ENCODE peak calls at places on chromosomes 16 and 17, in four cellular contexts. X, C, M and E are unnamed samples.

GRCh38 chr17:1711804-1712203 is 1.6 kb upstream of the TLCD2 start:
- DNase-seq in X (no peak), C (no peak), M (no peak), E (no peak)

GRCh38 chr17:47072881-47073280 is 93.8 kb upstream of the RPRML start:
- DNase-seq in X (no peak), C (no peak), M (no peak), E (no peak)

GRCh38 chr17:835263-835662 is 53.1 kb downstream of the MRM3 start:
- DNase-seq in X (no peak), C (no peak), M (no peak), E (no peak)

GRCh38 chr17:60641126-60641525 is 36.5 kb upstream of the BCAS3 start:
- DNase-seq in X (no peak), C (no peak), M (no peak), E (no peak)

GRCh38 chr16:11582157-11582814 is 4.4 kb downstream of the LITAF start:
- DNase-seq in X (no peak), C (no peak), M (no peak), E (no peak)

GRCh38 chr17:50556803-50557202 is 3.7 kb upstream of the CACNA1G start:
- DNase-seq in X (no peak), C (peak), M (no peak), E (peak)

GRCh38 chr17:34633760-34634159 is 54.4 kb downstream of the TMEM132E start:
- DNase-seq in X (no peak), C (no peak), M (no peak), E (no peak)

GRCh38 chr17:79298801-79299200 is 224.2 kb downstream of the ENGASE start:
- DNase-seq in X (no peak), C (no peak), M (no peak), E (no peak)

GRCh38 chr17:3511841-3512511 is 36.2 kb downstream of the ASPA start:
- DNase-seq in X (no peak), C (no peak), M (no peak), E (no peak)

GRCh38 chr16:51149721-51150158 is 1.3 kb downstream of the SALL1 start:
- DNase-seq in X (no peak), C (no peak), M (no peak), E (no peak)

GRCh38 chr16:2691491-2692248 is 9.3 kb downstream of the KCTD5 start:
- DNase-seq in X (peak), C (peak), M (peak), E (peak)

GRCh38 chr16:86306811-86307517 is 203.4 kb upstream of the FOXF1 start:
- DNase-seq in X (no peak), C (no peak), M (no peak), E (no peak)

GRCh38 chr16:51267676-51268075 is 116.6 kb upstream of the SALL1 start:
- DNase-seq in X (no peak), C (no peak), M (no peak), E (no peak)

GRCh38 chr17:2018716-2019490 is 6.2 kb downstream of the RTN4RL1 start:
- DNase-seq in X (no peak), C (no peak), M (no peak), E (no peak)

GRCh38 chr16:47037396-47037745 is 63.9 kb upstream of the DNAJA2 start:
- DNase-seq in X (peak), C (peak), M (peak), E (peak)

GRCh38 chr17:51371732-51372151 is 111.4 kb downstream of the UTP18 start:
- DNase-seq in X (no peak), C (no peak), M (peak), E (no peak)

GRCh38 chr17:56681561-56682266 is 88.2 kb downstream of the NOG start:
- DNase-seq in X (no peak), C (no peak), M (no peak), E (no peak)

GRCh38 chr17:78268191-78268874 is 36.9 kb downstream of the TMEM235 start:
- DNase-seq in X (peak), C (no peak), M (no peak), E (no peak)

GRCh38 chr17:58335061-58335731 is 6.6 kb upstream of the TSPOAP1 start:
- DNase-seq in X (peak), C (no peak), M (peak), E (no peak)

GRCh38 chr17:48123111-48123510 is 15.5 kb downstream of the SNX11 start:
- DNase-seq in X (no peak), C (no peak), M (no peak), E (no peak)

GRCh38 chr17:76417499-76418143 is 33.2 kb downstream of the SPHK1 start:
- DNase-seq in X (no peak), C (no peak), M (no peak), E (no peak)

GRCh38 chr17:38721802-38722201 is 8.3 kb upstream of the CISD3 start:
- DNase-seq in X (no peak), C (no peak), M (no peak), E (no peak)

GRCh38 chr16:57277586-57277985 is 6.9 kb downstream of the PLLP start:
- DNase-seq in X (peak), C (no peak), M (no peak), E (no peak)

GRCh38 chr17:28475151-28475900 is 1.9 kb downstream of the SLC13A2 start:
- DNase-seq in X (no peak), C (no peak), M (no peak), E (no peak)

GRCh38 chr16:76345093-76345735 is 68.0 kb downstream of the CNTNAP4 start:
- DNase-seq in X (no peak), C (no peak), M (peak), E (no peak)

GRCh38 chr17:16129844-16130243 is 85.5 kb downstream of the NCOR1 start:
- DNase-seq in X (no peak), C (no peak), M (no peak), E (no peak)

GRCh38 chr16:12257926-12258561 is 281.5 kb downstream of the SNX29 start:
- DNase-seq in X (no peak), C (no peak), M (no peak), E (no peak)

GRCh38 chr17:56742601-56743000 is 91.1 kb downstream of the C17orf67 start:
- DNase-seq in X (no peak), C (no peak), M (no peak), E (no peak)

GRCh38 chr16:74451951-74452758 is 30.9 kb upstream of the CLEC18B start:
- DNase-seq in X (no peak), C (no peak), M (no peak), E (no peak)

GRCh38 chr17:4901648-4902344 is 1.1 kb downstream of the CHRNE start:
- DNase-seq in X (peak), C (peak), M (no peak), E (no peak)

GRCh38 chr17:59756236-59756818 is 48.9 kb downstream of the VMP1 start:
- DNase-seq in X (no peak), C (no peak), M (no peak), E (no peak)

GRCh38 chr17:17774009-17774881 is 62.5 kb downstream of the SREBF1 start:
- DNase-seq in X (peak), C (no peak), M (peak), E (peak)

GRCh38 chr17:82936768-82937171 is 96.9 kb upstream of the ZNF750 start:
- DNase-seq in X (peak), C (peak), M (no peak), E (peak)

GRCh38 chr17:45814622-45815606 is 29.8 kb upstream of the SPPL2C start:
- DNase-seq in X (no peak), C (peak), M (no peak), E (no peak)

GRCh38 chr17:30449480-30449879 is 27.7 kb upstream of the GOSR1 start:
- DNase-seq in X (no peak), C (no peak), M (peak), E (no peak)

GRCh38 chr16:87839542-87840461 is 29.5 kb downstream of the SLC7A5 start:
- DNase-seq in X (no peak), C (no peak), M (no peak), E (no peak)
- H3K27ac ChIP-seq in X (no peak), C (no peak), M (no peak), E (no peak)

GRCh38 chr17:75182319-75182568 is 515 bp downstream of the SUMO2 start:
- DNase-seq in X (peak), C (no peak), M (no peak), E (peak)
- TF ChIP-seq CTCF in X (no peak), C (no peak), M (no peak), E (peak)

GRCh38 chr17:9875441-9875840 is 29.6 kb downstream of the RCVRN start:
- DNase-seq in X (no peak), C (no peak), M (no peak), E (no peak)
- H3K27ac ChIP-seq in X (no peak), C (no peak), M (no peak), E (peak)

GRCh38 chr17:49450735-49451134 is 36.1 kb upstream of the PHB1 start:
- DNase-seq in X (no peak), C (no peak), M (no peak), E (no peak)

GRCh38 chr17:49445561-49445960 is 30.9 kb upstream of the PHB1 start:
- DNase-seq in X (peak), C (no peak), M (no peak), E (no peak)

GRCh38 chr17:49444384-49444783 is 29.7 kb upstream of the PHB1 start:
- DNase-seq in X (peak), C (no peak), M (no peak), E (no peak)

GRCh38 chr17:49450181-49450580 is 35.5 kb upstream of the PHB1 start:
- DNase-seq in X (no peak), C (no peak), M (no peak), E (no peak)

GRCh38 chr17:49447603-49448325 is 33.1 kb upstream of the PHB1 start:
- DNase-seq in X (peak), C (peak), M (peak), E (no peak)
- TF ChIP-seq CTCF in X (no peak), C (no peak), M (no peak), E (no peak)

GRCh38 chr17:19470529-19471261 is 59.7 kb downstream of the RNF112 start:
- DNase-seq in X (peak), C (peak), M (no peak), E (peak)
- H3K27ac ChIP-seq in X (no peak), C (peak), M (peak), E (peak)